ENCODE peak calls at places on chromosomes 11 and 22, in six cellular contexts. L is heart right ventricle, K is nephron progenitor cell, Y is CD14-positive monocyte, Q is colonic mucosa, H is HCT116. U is an unnamed sample.

GRCh38 chr22:29882716-29883044 is 294 bp upstream of the MTMR3 start:
- DNase-seq in L (no peak), Q (no peak), H (no peak), Y (no peak), K (no peak), U (no peak)

GRCh38 chr11:76628408-76628947 is 42.1 kb downstream of the LRRC32 start:
- DNase-seq in K (no peak), Y (no peak), H (no peak), L (no peak), Q (no peak), U (no peak)

GRCh38 chr11:19912206-19913118 is 199.8 kb downstream of the NAV2 start:
- DNase-seq in Q (no peak), K (no peak), H (no peak), Y (no peak), L (no peak), U (no peak)

GRCh38 chr22:27991586-27992293 is 72.7 kb upstream of the PITPNB start:
- DNase-seq in Q (no peak), K (no peak), Y (no peak), L (no peak), H (no peak), U (no peak)

GRCh38 chr11:17459211-17459610 is 17.4 kb downstream of the ABCC8 start:
- DNase-seq in H (no peak), K (no peak), Y (no peak), Q (no peak), L (no peak), U (no peak)

GRCh38 chr11:11391169-11391568 is 38.1 kb upstream of the CSNK2A3 start:
- DNase-seq in K (no peak), Y (no peak), L (no peak), Q (no peak), H (no peak), U (no peak)

GRCh38 chr11:7060828-7061227 is 28.0 kb upstream of the RBMXL2 start:
- DNase-seq in Y (no peak), H (no peak), L (no peak), Q (no peak), K (no peak), U (no peak)

GRCh38 chr11:75535039-75535563 is 9.4 kb upstream of the GDPD5 start:
- DNase-seq in Q (no peak), K (no peak), H (no peak), Y (no peak), L (no peak), U (no peak)

GRCh38 chr22:36323182-36323854 is 64.4 kb downstream of the MYH9 start:
- DNase-seq in Q (no peak), Y (no peak), H (no peak), L (peak; percentile 92), K (no peak), U (no peak)

GRCh38 chr22:22944268-22944985 is 56.8 kb downstream of the IGLL5 start:
- DNase-seq in Y (no peak), H (no peak), K (no peak), L (no peak), Q (peak; percentile 14), U (peak; percentile 2)

GRCh38 chr11:124882339-124883071 is 15.2 kb downstream of the ROBO4 start:
- DNase-seq in Y (no peak), H (no peak), L (no peak), K (no peak), Q (peak; percentile 45), U (no peak)

GRCh38 chr22:45638834-45639746 is 32.5 kb upstream of the ATXN10 start:
- DNase-seq in H (peak; percentile 49), K (no peak), Y (peak; percentile 81), L (no peak), Q (peak; percentile 63), U (no peak)

GRCh38 chr11:47377571-47378010 is 756 bp downstream of the SPI1 start:
- DNase-seq in L (no peak), Y (peak; percentile 45), K (no peak), Q (no peak), H (no peak), U (no peak)

GRCh38 chr11:105000797-105001196 is 22.2 kb downstream of the CASP5 start:
- DNase-seq in L (peak; percentile 5), Q (no peak), H (peak; percentile 19), K (no peak), Y (no peak), U (peak; percentile 11)

GRCh38 chr11:46122955-46123354 is 1.7 kb upstream of the PHF21A start:
- DNase-seq in Q (no peak), H (no peak), L (no peak), K (no peak), Y (no peak), U (no peak)

GRCh38 chr11:14359573-14360031 is 619 bp upstream of the RRAS2 start:
- DNase-seq in K (no peak), Q (no peak), Y (no peak), H (no peak), L (no peak), U (no peak)

GRCh38 chr22:50599816-50600454 is 658 bp upstream of the MAPK8IP2 start:
- DNase-seq in L (peak; percentile 57), Q (peak; percentile 51), K (peak; percentile 95), H (no peak), Y (no peak), U (peak; percentile 80)

GRCh38 chr22:49305215-49305965 is 522.3 kb downstream of the BRD1 start:
- DNase-seq in H (peak; percentile 18), L (peak; percentile 46), K (peak; percentile 97), Y (peak; percentile 57), Q (peak; percentile 60), U (peak; percentile 98)

GRCh38 chr11:134636071-134636470 is 224.0 kb upstream of the B3GAT1 start:
- DNase-seq in L (no peak), Q (no peak), K (peak; percentile 26), Y (no peak), H (no peak), U (no peak)

GRCh38 chr11:126172596-126173038 is 38.8 kb downstream of the RPUSD4 start:
- DNase-seq in H (no peak), Y (no peak), Q (no peak), L (no peak), K (no peak), U (no peak)

DNA sequence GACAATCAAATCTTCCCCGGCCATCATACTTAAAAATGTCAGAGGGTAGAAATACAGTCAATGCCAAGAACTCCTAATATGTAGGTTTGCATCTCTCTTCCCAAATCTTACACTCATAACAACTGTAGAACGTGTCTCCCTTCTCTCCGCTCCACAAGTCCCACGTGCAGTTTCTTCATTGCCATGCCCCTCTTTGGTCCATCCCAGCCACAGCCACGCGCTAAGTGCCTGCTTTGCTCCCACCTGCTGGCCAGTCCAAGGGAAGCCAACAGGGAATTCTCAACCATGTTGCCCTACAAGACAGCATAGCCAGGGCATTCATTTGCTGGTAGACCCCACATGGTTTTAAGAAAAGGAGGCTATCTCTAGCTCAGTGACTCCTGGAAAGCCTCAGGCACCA is 420.6 kb upstream of the ISX start:
- DNase-seq in Q (no peak), K (peak; percentile 12), L (no peak), H (no peak), Y (no peak), U (no peak)
- TF ChIP-seq CTCF in Q (no peak), K (no peak), L (no peak), H (no peak), Y (no peak), U (no peak)

GRCh38 chr11:118198370-118198769 is 21.9 kb upstream of the SCN2B start:
- DNase-seq in Y (peak; percentile 68), K (peak; percentile 86), Q (peak; percentile 88), L (peak; percentile 83), H (peak; percentile 48), U (peak; percentile 81)
- TF ChIP-seq CTCF in Y (peak; percentile 93), K (peak; percentile 81), Q (peak; percentile 90), L (peak; percentile 90), H (peak; percentile 94), U (peak; percentile 90)

GRCh38 chr22:24207264-24208011 is 26.2 kb downstream of the SUSD2 start:
- DNase-seq in K (no peak), Q (no peak), Y (no peak), H (no peak), L (no peak), U (no peak)

GRCh38 chr22:24201681-24202590 is 20.6 kb downstream of the SUSD2 start:
- DNase-seq in Q (no peak), K (no peak), H (peak; percentile 85), L (no peak), Y (no peak), U (no peak)

GRCh38 chr22:24208012-24208749 is 26.9 kb downstream of the SUSD2 start:
- DNase-seq in Y (peak; percentile 78), Q (no peak), H (peak; percentile 95), K (no peak), L (peak; percentile 74), U (no peak)

GRCh38 chr22:24209016-24209415 is 27.7 kb downstream of the SUSD2 start:
- DNase-seq in Q (no peak), Y (no peak), K (no peak), L (no peak), H (no peak), U (no peak)

DNA sequence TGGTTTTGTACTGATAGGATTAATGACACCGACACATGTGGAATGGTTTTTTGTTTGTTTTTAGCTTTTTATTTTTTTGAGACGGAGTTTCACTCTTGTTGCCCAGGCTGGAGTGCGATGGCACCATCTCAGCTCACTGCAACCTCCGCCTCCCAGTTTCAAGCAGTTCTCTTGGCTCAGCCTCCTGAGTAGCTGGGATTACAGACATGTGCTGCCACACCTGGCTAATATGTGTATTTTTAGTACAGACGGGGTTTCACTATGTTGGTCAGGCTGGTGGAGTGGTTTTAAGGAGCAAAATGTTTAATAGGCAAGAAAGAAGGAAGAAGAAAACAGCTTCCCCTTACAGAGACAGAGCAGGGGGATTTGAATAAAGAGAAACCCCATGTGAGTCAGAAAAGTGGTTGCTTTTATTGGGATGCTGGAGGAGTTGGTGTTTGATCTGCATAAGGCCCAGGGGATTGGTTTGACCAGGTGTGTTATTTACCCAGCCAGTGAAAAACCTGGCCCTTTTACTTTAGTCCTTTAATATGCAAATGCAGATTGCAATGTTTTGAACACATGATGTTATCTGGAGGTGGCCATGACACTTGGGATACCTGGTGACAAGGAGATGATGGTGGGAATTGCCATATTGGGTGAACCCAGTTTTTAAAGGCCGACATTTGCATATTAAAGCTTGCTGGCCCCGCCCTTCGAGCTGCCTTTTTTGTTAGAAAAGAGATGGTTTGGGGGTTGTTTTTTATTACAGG is 24.3 kb downstream of the SUSD2 start:
- DNase-seq in L (no peak), Q (no peak), K (no peak), Y (no peak), H (no peak), U (no peak)
- TF ChIP-seq CTCF in L (no peak), Q (no peak), K (no peak), Y (no peak), H (peak; percentile 5), U (no peak)

DNA sequence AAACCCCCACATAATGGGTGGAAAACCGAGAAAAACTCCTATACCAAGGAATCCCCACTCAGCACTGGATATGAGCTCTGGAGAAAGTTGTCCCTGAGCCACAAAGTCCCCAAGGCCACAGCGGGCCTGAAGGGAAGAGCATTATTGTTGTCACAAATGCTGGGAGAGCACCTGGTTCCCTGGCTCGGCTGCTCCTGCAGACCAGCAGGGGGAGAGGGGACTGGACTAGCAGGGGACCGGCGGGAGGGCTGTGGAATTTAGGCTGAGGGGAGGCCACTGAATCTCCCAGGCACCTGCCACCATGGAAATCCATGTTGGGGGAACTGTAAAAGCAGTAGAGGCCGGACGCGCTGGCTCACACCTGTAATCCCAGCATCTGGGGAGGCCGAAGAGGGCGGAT is 7.0 kb downstream of the PC start:
- DNase-seq in Q (no peak), K (no peak), L (no peak), Y (no peak), H (no peak), U (no peak)
- TF ChIP-seq CTCF in Q (no peak), K (no peak), L (no peak), Y (no peak), H (no peak), U (no peak)